ENCODE peak calls at places on chromosomes 6 and 20, in five cellular contexts. S is neural progenitor cell, B is stomach, Y is adrenal gland, X is astrocyte of the cerebellum. R is an unnamed sample.

GRCh38 chr6:127404594-127405178 is 54.5 kb downstream of the KIAA0408 start:
- DNase-seq in X (no peak), Y (no peak), B (no peak), S (no peak), R (no peak)

GRCh38 chr6:161410736-161411135 is 136.9 kb upstream of the AGPAT4 start:
- DNase-seq in X (no peak), B (no peak), Y (no peak), S (no peak), R (no peak)

GRCh38 chr6:7021306-7021705 is 86.5 kb upstream of the RREB1 start:
- DNase-seq in S (no peak), X (no peak), B (no peak), Y (no peak), R (no peak)

GRCh38 chr6:108497883-108498282 is 62.8 kb upstream of the FOXO3 start:
- DNase-seq in X (peak), S (peak), Y (peak), B (no peak), R (peak)

GRCh38 chr20:44491635-44492395 is 16.1 kb downstream of the TTPAL start:
- DNase-seq in X (no peak), Y (no peak), S (no peak), B (no peak), R (no peak)

GRCh38 chr6:44738652-44739141 is 351.2 kb downstream of the CDC5L start:
- DNase-seq in X (no peak), B (no peak), S (peak), Y (peak), R (peak)

GRCh38 chr6:163457637-163458561 is 43.4 kb downstream of the QKI start:
- DNase-seq in S (no peak), X (peak), Y (peak), B (no peak), R (peak)

GRCh38 chr6:111997078-111997862 is 56.6 kb upstream of the CCN6 start:
- DNase-seq in Y (peak), X (peak), S (peak), B (peak), R (no peak)

GRCh38 chr20:44724423-44725091 is 9.4 kb downstream of the CCN5 start:
- DNase-seq in X (no peak), B (no peak), Y (no peak), S (no peak), R (no peak)

GRCh38 chr6:130993292-130993765 is 69.7 kb downstream of the EPB41L2 start:
- DNase-seq in X (no peak), B (no peak), S (no peak), Y (peak), R (no peak)

GRCh38 chr6:13147396-13148181 is 180.7 kb downstream of the TBC1D7 start:
- DNase-seq in S (no peak), B (no peak), X (no peak), Y (no peak), R (no peak)

GRCh38 chr6:3258201-3258600 is 546 bp upstream of the PSMG4 start:
- DNase-seq in S (no peak), B (no peak), Y (no peak), X (no peak), R (no peak)

GRCh38 chr6:144806222-144806621 is 521.1 kb downstream of the UTRN start:
- DNase-seq in B (no peak), S (no peak), X (no peak), Y (no peak), R (no peak)

GRCh38 chr6:1608976-1609661 is 596 bp upstream of the FOXC1 start:
- DNase-seq in B (no peak), S (peak), X (no peak), Y (no peak), R (no peak)

GRCh38 chr6:43812850-43813584 is 43.0 kb downstream of the VEGFA start:
- DNase-seq in X (no peak), Y (no peak), B (peak), S (peak), R (no peak)

GRCh38 chr6:24205020-24205492 is 79.0 kb downstream of the NRSN1 start:
- DNase-seq in B (no peak), S (peak), Y (peak), X (peak), R (no peak)

GRCh38 chr6:39404312-39404711 is 81.8 kb upstream of the KCNK16 start:
- DNase-seq in S (no peak), B (no peak), X (no peak), Y (no peak), R (no peak)

GRCh38 chr6:15343490-15344185 is 97.8 kb downstream of the JARID2 start:
- DNase-seq in B (no peak), S (no peak), Y (no peak), X (no peak), R (no peak)

GRCh38 chr6:82704048-82704447 is 340.4 kb downstream of the TPBG start:
- DNase-seq in B (no peak), X (no peak), Y (no peak), S (no peak), R (no peak)

GRCh38 chr20:64199395-64199794 is 35.1 kb downstream of the MYT1 start:
- DNase-seq in S (no peak), B (no peak), Y (no peak), X (no peak), R (no peak)

GRCh38 chr6:125293587-125293986 is 8.2 kb downstream of the HDDC2 start:
- DNase-seq in Y (no peak), B (no peak), X (no peak), S (no peak), R (no peak)

GRCh38 chr6:147514831-147515230 is 6.3 kb downstream of the SAMD5 start:
- DNase-seq in X (no peak), S (no peak), Y (no peak), B (no peak), R (no peak)

GRCh38 chr6:136889271-136890193 is 32.6 kb upstream of the SLC35D3 start:
- DNase-seq in B (no peak), S (no peak), X (no peak), Y (no peak), R (no peak)

GRCh38 chr6:56906752-56907151 is 48.2 kb upstream of the BEND6 start:
- DNase-seq in Y (no peak), X (no peak), S (no peak), B (no peak), R (no peak)

GRCh38 chr6:63923139-63923739 is 287.6 kb downstream of the PHF3 start:
- DNase-seq in B (no peak), S (peak), Y (no peak), X (peak), R (no peak)

GRCh38 chr6:167100241-167100674 is 22.6 kb upstream of the CCR6 start:
- DNase-seq in X (no peak), S (no peak), B (no peak), Y (no peak), R (no peak)

GRCh38 chr6:48074368-48074767 is 36.6 kb downstream of the PTCHD4 start:
- DNase-seq in Y (no peak), X (peak), B (no peak), S (peak), R (no peak)

GRCh38 chr6:106097368-106098231 is 11.5 kb downstream of the PRDM1 start:
- DNase-seq in X (no peak), Y (no peak), B (no peak), S (no peak), R (no peak)

GRCh38 chr20:3237958-3238615 is 903 bp downstream of the SLC4A11 start:
- DNase-seq in S (peak), Y (no peak), X (no peak), B (no peak), R (no peak)

GRCh38 chr20:41174373-41174772 is 37.0 kb downstream of the PLCG1 start:
- DNase-seq in S (no peak), B (no peak), X (no peak), Y (peak), R (no peak)

GRCh38 chr20:44302026-44302669 is 8.9 kb downstream of the FITM2 start:
- DNase-seq in S (no peak), B (no peak), Y (no peak), X (no peak), R (no peak)

GRCh38 chr6:66128676-66129075 is 421.6 kb upstream of the EYS start:
- DNase-seq in B (no peak), X (no peak), Y (no peak), S (no peak), R (no peak)

GRCh38 chr6:54935739-54936138 is 89.2 kb downstream of the FAM83B start:
- DNase-seq in X (no peak), B (no peak), Y (no peak), S (no peak), R (peak)

GRCh38 chr6:147287869-147288271 is 83.7 kb downstream of the STXBP5 start:
- DNase-seq in X (peak), B (no peak), Y (peak), S (no peak), R (no peak)

GRCh38 chr6:131215212-131215611 is 79.9 kb downstream of the AKAP7 start:
- DNase-seq in S (no peak), B (no peak), Y (peak), X (no peak), R (no peak)

GRCh38 chr6:126300126-126300525 is 39.8 kb upstream of the CENPW start:
- DNase-seq in Y (no peak), S (no peak), X (no peak), B (no peak), R (no peak)

GRCh38 chr6:36114798-36115408 is 15.4 kb upstream of the MAPK13 start:
- DNase-seq in X (no peak), S (no peak), Y (no peak), B (no peak), R (no peak)
- H3K4me3 ChIP-seq in X (no peak), S (no peak), Y (no peak), B (no peak), R (no peak)

GRCh38 chr6:5898563-5898962 is 108.2 kb downstream of the NRN1 start:
- DNase-seq in B (no peak), X (no peak), S (no peak), Y (no peak), R (no peak)
- TF ChIP-seq CTCF in B (no peak), X (no peak), S (no peak), Y (no peak), R (peak)

DNA sequence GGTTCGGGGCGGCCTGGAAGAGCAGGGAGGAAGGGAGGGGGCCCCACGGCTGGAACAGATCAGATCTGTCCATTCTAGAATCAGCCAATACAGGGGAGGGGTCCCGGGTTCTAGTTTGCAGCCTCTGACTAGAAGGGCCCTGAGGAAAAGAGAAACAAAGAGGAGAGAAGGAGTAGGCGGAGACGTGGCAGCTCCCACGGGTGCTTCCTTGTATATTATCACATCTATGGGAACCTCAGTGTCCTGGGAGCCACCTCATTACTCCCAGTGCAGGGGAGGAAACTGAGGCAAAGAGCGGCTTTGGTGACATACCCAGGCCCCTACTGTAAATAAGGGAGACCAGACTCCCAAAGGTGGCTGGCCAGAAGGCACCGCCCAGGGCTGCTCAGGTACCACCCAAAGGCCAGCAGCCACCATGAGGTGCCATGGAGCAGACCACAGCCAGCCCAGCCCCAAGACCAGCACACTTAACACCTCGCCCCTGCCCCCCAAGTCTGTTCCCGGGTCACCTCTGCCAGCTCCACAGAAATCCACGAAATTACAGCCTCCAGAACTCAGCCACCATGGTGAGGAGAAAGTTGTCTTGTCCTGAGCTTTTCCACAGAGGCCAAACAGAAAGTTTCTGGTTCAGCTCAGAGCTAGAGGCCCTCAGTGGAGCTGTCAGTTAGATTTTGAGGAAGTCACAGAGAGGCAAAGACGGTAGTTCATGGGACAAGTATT is 2.1 kb downstream of the ZC3H12D start:
- DNase-seq in Y (no peak), B (no peak), X (no peak), S (no peak), R (no peak)
- H3K4me3 ChIP-seq in Y (no peak), B (peak), X (no peak), S (no peak), R (no peak)

GRCh38 chr20:61874421-61875068 is 191.1 kb downstream of the TAF4 start:
- DNase-seq in X (no peak), B (no peak), Y (no peak), S (peak), R (no peak)
- TF ChIP-seq CTCF in X (peak), B (no peak), Y (no peak), S (peak), R (peak)

GRCh38 chr20:25865715-25866656 is 169.3 kb upstream of the ZNF337 start:
- DNase-seq in S (peak), B (peak), X (peak), Y (peak), R (no peak)
- H3K4me3 ChIP-seq in S (peak), B (peak), X (peak), Y (no peak), R (peak)

DNA sequence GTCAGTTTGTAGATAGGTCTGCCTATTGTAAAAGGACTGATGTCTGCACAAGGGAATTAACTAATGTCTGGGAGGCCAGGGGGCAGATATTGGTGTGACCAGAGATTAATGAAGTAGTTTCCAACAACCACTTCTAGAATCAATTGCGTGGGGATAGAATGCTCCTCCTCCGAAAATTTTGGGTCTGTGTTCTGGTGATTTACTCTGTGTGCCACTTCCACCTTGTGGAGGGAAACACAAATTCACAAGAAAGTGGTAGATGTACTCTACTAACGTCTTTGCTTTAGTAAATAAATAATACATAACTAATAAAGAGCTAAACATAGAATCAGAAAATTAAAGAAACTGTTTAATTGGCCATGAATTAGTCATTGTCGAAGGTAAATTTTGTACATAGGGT is 25.5 kb downstream of the TMEM14A start:
- DNase-seq in X (no peak), Y (no peak), B (no peak), S (no peak), R (no peak)
- TF ChIP-seq CTCF in X (no peak), Y (no peak), B (no peak), S (no peak), R (no peak)

GRCh38 chr6:159043236-159043635 is 1.6 kb downstream of the TAGAP start:
- DNase-seq in X (no peak), Y (no peak), B (no peak), S (no peak), R (no peak)
- H3K4me3 ChIP-seq in X (no peak), Y (no peak), B (peak), S (no peak), R (no peak)

R was measured in epithelial cell of proximal tubule.